ENCODE peak calls at places on chromosomes 6 and 20, in ten cellular contexts. A, N, S, X, P, V, B, D, M and W are unnamed samples.

GRCh38 chr6:44655368-44656342 is 268.1 kb downstream of the CDC5L start:
- DNase-seq in A (peak), N (peak), S (peak), X (no peak), P (peak), V (peak), B (peak), D (peak), M (peak), W (peak)

GRCh38 chr20:61901421-61902212 is 164.1 kb downstream of the TAF4 start:
- DNase-seq in A (no peak), N (peak), S (peak), X (no peak), P (no peak), V (no peak), B (no peak), D (no peak), M (no peak), W (no peak)

GRCh38 chr20:60037120-60037499 is 78.9 kb downstream of the CDH26 start:
- DNase-seq in A (no peak), N (peak), S (peak), X (no peak), P (no peak), V (no peak), B (peak), D (peak), M (peak), W (no peak)

GRCh38 chr20:33490934-33491656 is 1.2 kb downstream of the CBFA2T2 start:
- DNase-seq in A (no peak), N (peak), S (peak), X (no peak), P (no peak), V (no peak), B (no peak), D (no peak), M (no peak), W (no peak)

GRCh38 chr6:138017156-138017757 is 90.0 kb downstream of the PERP start:
- DNase-seq in A (no peak), N (peak), S (no peak), X (no peak), P (peak), V (no peak), B (peak), D (no peak), M (no peak), W (no peak)

GRCh38 chr6:3331498-3331897 is 72.8 kb downstream of the PSMG4 start:
- DNase-seq in A (no peak), N (no peak), S (no peak), X (no peak), P (no peak), V (no peak), B (no peak), D (no peak), M (no peak), W (no peak)

GRCh38 chr20:21177767-21178166 is 51.9 kb downstream of the KIZ start:
- DNase-seq in A (no peak), N (no peak), S (no peak), X (no peak), P (no peak), V (no peak), B (no peak), D (no peak), M (no peak), W (no peak)

GRCh38 chr6:170269873-170270541 is 20.9 kb downstream of the DLL1 start:
- DNase-seq in A (no peak), N (no peak), S (no peak), X (no peak), P (no peak), V (no peak), B (no peak), D (no peak), M (no peak), W (no peak)

GRCh38 chr6:82917346-82918064 is 148.1 kb downstream of the UBE3D start:
- DNase-seq in A (no peak), N (peak), S (peak), X (no peak), P (no peak), V (no peak), B (no peak), D (no peak), M (no peak), W (no peak)

GRCh38 chr20:64256282-64256947 is 867 bp downstream of the PCMTD2 start:
- DNase-seq in A (no peak), N (no peak), S (no peak), X (no peak), P (peak), V (no peak), B (peak), D (no peak), M (no peak), W (no peak)

GRCh38 chr6:43972915-43973304 is 154.3 kb downstream of the MRPL14 start:
- DNase-seq in A (no peak), N (peak), S (peak), X (peak), P (peak), V (peak), B (no peak), D (no peak), M (peak), W (peak)

GRCh38 chr20:50746138-50746940 is 15.0 kb downstream of the PARD6B start:
- DNase-seq in A (no peak), N (no peak), S (peak), X (no peak), P (peak), V (peak), B (no peak), D (no peak), M (no peak), W (no peak)

GRCh38 chr6:100886078-100886477 is 4.9 kb upstream of the ASCC3 start:
- DNase-seq in A (no peak), N (peak), S (peak), X (peak), P (peak), V (no peak), B (peak), D (no peak), M (no peak), W (no peak)

GRCh38 chr6:154951400-154952200 is 43.5 kb upstream of the TIAM2 start:
- DNase-seq in A (no peak), N (no peak), S (peak), X (no peak), P (no peak), V (no peak), B (no peak), D (no peak), M (no peak), W (no peak)

GRCh38 chr6:119727504-119728219 is 378.1 kb upstream of the MAN1A1 start:
- DNase-seq in A (no peak), N (no peak), S (no peak), X (no peak), P (no peak), V (no peak), B (no peak), D (no peak), M (no peak), W (no peak)

GRCh38 chr20:18166939-18167338 is 29.3 kb downstream of the KAT14 start:
- DNase-seq in A (no peak), N (no peak), S (no peak), X (no peak), P (no peak), V (no peak), B (no peak), D (no peak), M (no peak), W (no peak)

GRCh38 chr20:62696431-62696957 is 12.1 kb upstream of the NTSR1 start:
- DNase-seq in A (no peak), N (no peak), S (no peak), X (no peak), P (no peak), V (no peak), B (no peak), D (no peak), M (no peak), W (no peak)

GRCh38 chr6:32060966-32061655 is 22.9 kb downstream of the CYP21A2 start:
- DNase-seq in A (no peak), N (no peak), S (no peak), X (no peak), P (no peak), V (no peak), B (no peak), D (no peak), M (no peak), W (no peak)

GRCh38 chr6:34543421-34543820 is 12.7 kb downstream of the SPDEF start:
- DNase-seq in A (no peak), N (peak), S (peak), X (peak), P (peak), V (no peak), B (no peak), D (no peak), M (no peak), W (no peak)

GRCh38 chr20:51800132-51800721 is 2.1 kb downstream of the SALL4 start:
- DNase-seq in A (no peak), N (peak), S (peak), X (no peak), P (peak), V (peak), B (peak), D (peak), M (peak), W (no peak)

GRCh38 chr6:16901777-16902176 is 140.5 kb upstream of the ATXN1 start:
- DNase-seq in A (peak), N (peak), S (peak), X (peak), P (peak), V (peak), B (no peak), D (no peak), M (no peak), W (no peak)

GRCh38 chr6:66568271-66568670 is 861.2 kb upstream of the EYS start:
- DNase-seq in A (no peak), N (no peak), S (no peak), X (no peak), P (peak), V (no peak), B (peak), D (no peak), M (no peak), W (no peak)

GRCh38 chr6:42250509-42250908 is 32.8 kb upstream of the MRPS10 start:
- DNase-seq in A (no peak), N (no peak), S (no peak), X (no peak), P (no peak), V (no peak), B (no peak), D (no peak), M (no peak), W (no peak)

GRCh38 chr20:42041000-42041565 is 422.9 kb upstream of the CHD6 start:
- DNase-seq in A (no peak), N (no peak), S (no peak), X (no peak), P (no peak), V (no peak), B (peak), D (no peak), M (no peak), W (no peak)

GRCh38 chr6:40587240-40588069 is at the start of gene LRFN2:
- DNase-seq in A (peak), N (peak), S (peak), X (peak), P (peak), V (peak), B (peak), D (peak), M (peak), W (no peak)

GRCh38 chr20:50198211-50198666 is 7.6 kb downstream of the CEBPB start:
- DNase-seq in A (no peak), N (no peak), S (no peak), X (no peak), P (no peak), V (no peak), B (peak), D (no peak), M (no peak), W (no peak)

GRCh38 chr6:168264593-168265335 is 54.8 kb downstream of the DACT2 start:
- DNase-seq in A (no peak), N (no peak), S (no peak), X (no peak), P (no peak), V (no peak), B (no peak), D (no peak), M (no peak), W (no peak)

GRCh38 chr6:89058627-89059026 is 21.9 kb upstream of the PNRC1 start:
- DNase-seq in A (no peak), N (no peak), S (no peak), X (no peak), P (no peak), V (no peak), B (no peak), D (no peak), M (no peak), W (no peak)

GRCh38 chr6:151390276-151391020 is 911 bp downstream of the ZBTB2 start:
- DNase-seq in A (peak), N (peak), S (peak), X (peak), P (peak), V (peak), B (peak), D (peak), M (peak), W (peak)

GRCh38 chr6:143860111-143860510 is 4.2 kb upstream of the ZC2HC1B start:
- DNase-seq in A (no peak), N (no peak), S (no peak), X (no peak), P (no peak), V (no peak), B (no peak), D (no peak), M (no peak), W (no peak)

GRCh38 chr6:165506657-165507056 is 156.4 kb downstream of the PDE10A start:
- DNase-seq in A (no peak), N (no peak), S (no peak), X (no peak), P (no peak), V (no peak), B (no peak), D (no peak), M (no peak), W (no peak)

GRCh38 chr6:165511807-165512206 is 151.2 kb downstream of the PDE10A start:
- DNase-seq in A (no peak), N (no peak), S (no peak), X (no peak), P (no peak), V (no peak), B (no peak), D (no peak), M (no peak), W (no peak)

DNA sequence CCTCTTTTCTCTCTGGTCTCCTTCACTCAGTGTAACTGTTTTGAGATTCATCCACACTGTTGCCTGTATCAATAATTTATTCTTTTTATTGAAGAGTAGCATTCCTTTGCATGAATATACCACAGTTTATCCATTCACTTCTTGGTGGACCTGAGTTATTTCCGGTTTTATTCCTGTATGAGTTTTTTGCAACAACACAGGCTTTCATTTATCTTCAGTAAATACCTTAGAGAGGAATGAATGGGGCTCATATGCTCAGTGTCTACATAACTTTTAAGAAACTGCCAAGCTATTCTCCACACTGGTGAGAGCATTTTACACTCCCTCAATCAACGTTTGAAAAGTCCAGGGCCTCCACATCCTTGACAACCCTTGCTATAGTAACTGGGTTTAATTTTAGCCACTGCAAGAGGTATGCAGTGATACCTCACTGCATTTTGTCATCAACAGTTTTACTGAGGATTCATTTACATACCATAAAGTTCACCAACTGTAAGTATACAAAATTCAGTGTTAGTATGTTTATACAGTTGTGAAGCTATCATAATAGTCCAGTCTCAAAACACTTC is 154.6 kb downstream of the PDE10A start:
- DNase-seq in A (no peak), N (no peak), S (no peak), X (no peak), P (peak), V (no peak), B (no peak), D (no peak), M (no peak), W (no peak)
- H3K4me3 ChIP-seq in A (no peak), N (no peak), S (no peak), X (no peak), P (no peak), V (no peak), B (no peak), D (no peak), M (no peak), W (no peak)

DNA sequence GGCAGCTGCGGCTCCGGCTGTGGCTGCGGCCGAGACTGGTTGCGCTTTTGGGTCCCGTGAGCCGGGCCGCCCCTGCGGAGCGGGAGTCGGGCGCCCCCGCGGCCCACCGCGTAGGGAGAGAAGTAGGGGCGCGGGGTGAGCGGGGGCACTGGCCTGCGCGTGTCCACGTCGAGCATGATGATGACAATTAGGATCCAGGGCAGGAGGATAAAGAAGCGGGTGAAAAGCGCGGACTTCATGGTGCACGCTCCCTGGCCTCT is 739 bp downstream of the B3GAT2 start:
- DNase-seq in A (no peak), N (no peak), S (no peak), X (no peak), P (no peak), V (no peak), B (no peak), D (no peak), M (no peak), W (no peak)
- H3K4me3 ChIP-seq in A (peak), N (peak), S (peak), X (peak), P (peak), V (peak), B (peak), D (peak), M (peak), W (peak)

DNA sequence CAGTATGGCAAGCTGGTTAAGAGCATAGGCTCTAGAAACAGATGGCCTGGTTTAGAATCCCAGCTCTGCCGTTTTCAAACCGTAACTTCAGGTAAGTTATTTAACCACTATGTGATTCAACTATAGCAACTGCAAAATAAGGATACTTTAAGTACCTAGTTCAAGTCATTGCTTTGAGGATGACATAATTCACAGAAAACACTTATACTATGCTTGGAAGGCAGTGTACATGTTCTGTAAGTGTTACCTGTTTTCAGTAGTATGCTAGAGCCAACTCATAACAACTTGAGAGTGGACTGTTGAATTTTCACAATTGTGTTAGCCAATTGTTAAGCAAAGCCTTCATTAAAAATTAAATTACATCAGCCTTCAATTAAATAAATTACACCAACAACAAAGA is 134.8 kb upstream of the BEND6 start:
- DNase-seq in A (no peak), N (no peak), S (no peak), X (no peak), P (no peak), V (no peak), B (no peak), D (no peak), M (no peak), W (no peak)
- H3K4me3 ChIP-seq in A (no peak), N (no peak), S (no peak), X (no peak), P (no peak), V (no peak), B (no peak), D (no peak), M (no peak), W (no peak)

GRCh38 chr6:125121894-125122293 is 31.7 kb upstream of the TPD52L1 start:
- DNase-seq in A (no peak), N (no peak), S (no peak), X (no peak), P (no peak), V (no peak), B (no peak), D (no peak), M (no peak), W (no peak)

GRCh38 chr6:125124250-125124777 is 29.3 kb upstream of the TPD52L1 start:
- DNase-seq in A (no peak), N (peak), S (peak), X (no peak), P (no peak), V (no peak), B (no peak), D (no peak), M (no peak), W (no peak)

GRCh38 chr6:125120054-125120590 is 33.5 kb upstream of the TPD52L1 start:
- DNase-seq in A (no peak), N (no peak), S (no peak), X (no peak), P (no peak), V (no peak), B (no peak), D (no peak), M (no peak), W (no peak)

GRCh38 chr6:125123468-125124249 is 29.9 kb upstream of the TPD52L1 start:
- DNase-seq in A (no peak), N (no peak), S (no peak), X (no peak), P (peak), V (no peak), B (no peak), D (no peak), M (no peak), W (no peak)

GRCh38 chr6:125123051-125123450 is 30.5 kb upstream of the TPD52L1 start:
- DNase-seq in A (no peak), N (no peak), S (no peak), X (no peak), P (no peak), V (no peak), B (no peak), D (no peak), M (no peak), W (no peak)
- H3K4me3 ChIP-seq in A (no peak), N (no peak), S (no peak), X (no peak), P (no peak), V (no peak), B (no peak), D (no peak), M (no peak), W (peak)

GRCh38 chr20:36641506-36641843 is 4.5 kb downstream of the SLA2 start:
- DNase-seq in A (no peak), N (no peak), S (no peak), X (no peak), P (no peak), V (no peak), B (no peak), D (no peak), M (no peak), W (no peak)
- H3K4me3 ChIP-seq in A (no peak), N (no peak), S (no peak), X (no peak), P (no peak), V (no peak), B (no peak), D (no peak), M (no peak), W (no peak)

DNA sequence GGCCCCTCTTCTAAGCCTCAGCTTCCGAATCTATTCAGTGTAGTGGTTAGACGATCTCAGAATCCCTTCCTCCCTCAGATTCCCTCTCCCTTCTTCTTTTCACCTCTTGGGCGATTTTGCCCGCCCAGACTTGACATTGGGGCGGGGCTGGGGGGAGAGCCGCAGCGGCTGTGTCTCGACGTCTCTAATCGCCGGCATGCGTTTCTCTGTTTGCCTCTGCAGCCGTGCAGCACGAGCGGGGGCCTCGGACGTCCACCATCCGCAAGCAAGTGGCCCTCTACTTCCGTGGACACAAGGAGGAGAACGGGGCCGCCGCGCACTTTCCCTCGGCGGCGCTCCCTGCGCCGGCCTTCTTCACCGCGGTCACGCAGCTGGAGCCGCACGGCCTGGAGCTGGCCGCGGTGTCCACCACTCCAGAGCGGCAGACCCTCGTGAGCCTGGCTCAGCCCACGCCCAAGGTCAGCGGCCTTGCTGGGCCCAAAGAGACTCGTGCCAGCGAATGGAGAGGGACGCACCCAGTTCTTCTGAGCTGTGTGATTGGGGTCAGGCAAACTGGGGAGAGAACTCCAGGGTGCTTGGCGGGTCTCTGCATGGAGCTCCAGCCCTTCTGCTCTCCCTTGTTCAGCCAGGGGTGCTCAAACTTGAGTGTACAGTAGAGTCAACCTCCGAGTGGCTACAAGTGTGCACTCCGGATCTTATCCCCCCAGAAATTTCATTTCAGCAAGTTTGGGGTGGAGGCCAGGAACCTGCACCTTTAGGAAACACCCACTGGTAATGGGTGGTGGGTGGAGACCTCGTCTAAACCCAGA is 10.7 kb downstream of the NR2E1 start:
- DNase-seq in A (no peak), N (no peak), S (no peak), X (no peak), P (no peak), V (no peak), B (peak), D (no peak), M (no peak), W (no peak)
- H3K4me3 ChIP-seq in A (no peak), N (no peak), S (no peak), X (no peak), P (no peak), V (no peak), B (peak), D (no peak), M (no peak), W (no peak)